ENCODE peak calls at places on chromosome 19, in seven cellular contexts. M is GM12878, R is SK-N-SH, E is K562, J is HCT116, V is HepG2, K is H1. P is an unnamed sample.

GRCh38 chr19:35030257-35031071 is at the start of gene SCN1B:
- DNase-seq in M (no peak), R (peak), E (peak), J (peak), V (peak), K (peak), P (peak)

GRCh38 chr19:4640247-4641000 is 1.1 kb downstream of the TNFAIP8L1 start:
- DNase-seq in M (no peak), R (no peak), E (no peak), J (no peak), V (peak), K (no peak), P (no peak)

GRCh38 chr19:56720281-56720680 is 48.7 kb upstream of the ZNF835 start:
- DNase-seq in M (no peak), R (peak), E (no peak), J (no peak), V (peak), K (no peak), P (no peak)

GRCh38 chr19:4916292-4917082 is 7.2 kb downstream of the UHRF1 start:
- DNase-seq in M (no peak), R (no peak), E (no peak), J (no peak), V (no peak), K (no peak), P (no peak)

GRCh38 chr19:50607874-50608785 is 31.6 kb downstream of the SYT3 start:
- DNase-seq in M (peak), R (peak), E (peak), J (peak), V (peak), K (peak), P (no peak)

GRCh38 chr19:20964798-20965197 is 41.7 kb downstream of the ZNF85 start:
- DNase-seq in M (no peak), R (no peak), E (no peak), J (no peak), V (peak), K (peak), P (no peak)

GRCh38 chr19:3821857-3822364 is 35.7 kb upstream of the MATK start:
- DNase-seq in M (no peak), R (peak), E (peak), J (peak), V (peak), K (peak), P (peak)

GRCh38 chr19:58261600-58261967 is 17.2 kb upstream of the ZNF8 start:
- DNase-seq in M (no peak), R (no peak), E (no peak), J (no peak), V (no peak), K (no peak), P (no peak)

GRCh38 chr19:58474291-58474996 is 1.7 kb upstream of the ZNF446 start:
- DNase-seq in M (no peak), R (peak), E (no peak), J (no peak), V (no peak), K (no peak), P (no peak)

GRCh38 chr19:47628058-47628771 is 19.3 kb downstream of the BICRA start:
- DNase-seq in M (no peak), R (no peak), E (no peak), J (no peak), V (no peak), K (no peak), P (no peak)

GRCh38 chr19:17869114-17869608 is 2.6 kb upstream of the SLC5A5 start:
- DNase-seq in M (no peak), R (peak), E (no peak), J (no peak), V (no peak), K (peak), P (no peak)

GRCh38 chr19:31389874-31390273 is 40.6 kb upstream of the TSHZ3 start:
- DNase-seq in M (no peak), R (no peak), E (no peak), J (no peak), V (no peak), K (no peak), P (no peak)

GRCh38 chr19:4908311-4908710 is 990 bp upstream of the UHRF1 start:
- DNase-seq in M (no peak), R (no peak), E (no peak), J (no peak), V (peak), K (no peak), P (no peak)

GRCh38 chr19:51246153-51246552 is 4.7 kb upstream of the SIGLECL1 start:
- DNase-seq in M (no peak), R (no peak), E (peak), J (no peak), V (peak), K (no peak), P (no peak)

GRCh38 chr19:18768997-18769891 is 21.9 kb downstream of the COMP start:
- DNase-seq in M (no peak), R (no peak), E (no peak), J (no peak), V (no peak), K (no peak), P (peak)

DNA sequence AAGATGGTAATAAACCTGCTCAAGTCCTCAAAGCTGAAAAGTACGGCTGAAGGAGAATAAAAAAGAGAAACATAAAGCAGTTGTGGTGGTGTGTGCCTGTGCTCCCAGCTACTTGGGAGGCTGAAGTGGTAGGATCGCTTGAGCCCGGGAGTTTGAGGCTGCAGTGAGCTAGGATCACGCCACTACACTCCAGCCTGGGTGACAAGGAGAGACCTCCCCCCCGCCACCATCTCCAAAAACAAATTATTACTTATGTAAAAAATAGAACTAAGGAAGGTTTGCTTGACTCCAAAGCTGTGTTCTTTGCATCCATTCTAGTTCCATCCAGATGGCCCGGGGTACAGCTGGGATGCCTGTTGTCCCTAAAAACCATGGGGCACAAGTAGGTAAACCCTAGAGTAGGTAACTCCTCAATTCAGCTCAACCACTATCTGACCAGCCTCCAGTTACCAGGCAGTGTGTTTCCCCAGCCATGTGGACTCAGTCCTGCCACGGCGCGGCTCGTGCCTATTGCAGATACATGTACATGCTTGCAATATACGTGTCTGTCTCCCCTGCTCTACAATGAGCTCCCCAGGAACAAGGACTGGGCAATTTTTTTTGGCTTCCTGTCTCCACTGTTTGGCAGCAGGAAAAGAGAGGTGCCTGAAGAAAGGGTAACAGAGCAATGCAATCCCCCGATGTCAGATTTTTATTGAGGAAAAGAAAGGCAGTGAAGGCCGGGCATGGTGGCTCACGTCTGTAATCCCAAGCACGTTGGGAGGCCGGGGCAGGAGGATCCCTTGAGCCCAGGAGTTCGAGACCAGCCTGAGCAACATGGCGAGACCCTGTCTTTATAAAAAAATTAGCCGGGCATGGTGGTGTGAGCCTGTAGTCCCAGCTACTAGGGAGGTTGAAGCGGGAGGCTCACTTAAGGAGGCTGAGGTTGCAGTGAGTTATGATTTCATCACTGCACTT is 101.3 kb downstream of the GNG7 start:
- DNase-seq in M (no peak), R (no peak), E (no peak), J (no peak), V (no peak), K (no peak), P (no peak)
- TF ChIP-seq JUND in M (no peak), R (no peak), E (no peak), J (no peak), V (no peak), K (no peak), P (no peak)

GRCh38 chr19:38317104-38317612 is 1.4 kb upstream of the YIF1B start:
- DNase-seq in M (no peak), R (no peak), E (peak), J (no peak), V (no peak), K (no peak), P (no peak)

GRCh38 chr19:38319421-38320258 is at the start of gene KCNK6:
- DNase-seq in M (no peak), R (peak), E (no peak), J (no peak), V (no peak), K (peak), P (peak)

GRCh38 chr19:38315657-38316476 is at the start of gene YIF1B:
- DNase-seq in M (peak), R (peak), E (peak), J (peak), V (peak), K (peak), P (peak)

GRCh38 chr19:38318595-38319142 is 976 bp upstream of the KCNK6 start:
- DNase-seq in M (no peak), R (no peak), E (no peak), J (no peak), V (no peak), K (no peak), P (no peak)

DNA sequence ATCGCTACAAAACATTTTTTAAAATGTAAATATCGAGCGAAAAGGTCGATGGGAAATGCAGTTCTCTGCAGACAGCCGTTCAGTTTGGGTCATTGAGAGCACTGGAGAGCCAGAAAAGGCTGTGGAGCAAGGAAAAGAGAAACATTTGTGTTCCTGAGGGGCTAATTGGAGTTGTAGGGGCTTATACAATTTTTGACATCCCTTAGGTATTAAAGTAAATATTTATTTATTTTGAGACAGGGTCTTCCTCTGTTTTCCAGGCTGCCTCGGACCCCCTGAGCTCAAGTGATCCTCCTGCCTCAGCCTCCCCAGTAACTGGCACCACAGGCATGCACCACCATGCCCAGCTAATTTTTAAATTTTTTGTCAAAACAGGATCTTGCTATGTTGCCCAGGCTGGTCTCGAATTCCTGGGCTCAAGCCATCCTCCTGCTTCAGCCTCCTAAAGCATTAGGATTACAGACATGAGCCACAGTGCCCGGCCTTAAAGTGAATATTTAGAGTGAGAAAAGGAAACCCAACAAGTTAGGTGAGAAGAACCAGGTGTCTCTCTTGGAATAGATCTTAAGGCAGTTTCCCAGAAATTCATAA is 825 bp upstream of the YIF1B start:
- DNase-seq in M (no peak), R (no peak), E (no peak), J (no peak), V (no peak), K (no peak), P (no peak)
- TF ChIP-seq JUND in M (no peak), R (no peak), E (no peak), J (no peak), V (no peak), K (no peak), P (no peak)

GRCh38 chr19:54107876-54108490 is 5.3 kb downstream of the NDUFA3 start:
- DNase-seq in M (no peak), R (no peak), E (no peak), J (no peak), V (no peak), K (no peak), P (no peak)
- TF ChIP-seq JUND in M (no peak), R (no peak), E (no peak), J (no peak), V (no peak), K (no peak), P (no peak)

DNA sequence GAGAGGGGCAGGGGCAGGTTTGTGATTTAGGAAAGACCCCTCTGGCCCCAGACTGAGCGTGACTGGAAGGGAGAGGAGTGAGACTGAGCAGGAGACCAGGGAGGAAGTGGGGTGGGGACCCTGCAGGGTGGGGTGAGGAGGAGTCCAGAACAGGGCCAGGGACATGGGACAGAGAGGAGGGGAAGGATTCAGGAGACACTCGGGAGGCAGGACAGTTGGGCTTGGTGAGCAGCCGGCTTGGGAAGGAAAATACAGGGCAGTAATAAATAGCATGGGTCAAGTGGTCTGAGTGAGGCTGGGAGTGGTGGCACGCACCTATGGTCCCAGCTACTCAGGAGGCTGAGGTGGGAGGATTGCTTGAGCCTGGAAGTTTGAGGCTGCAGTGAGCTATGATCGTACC is 9.4 kb downstream of the FOSB start:
- DNase-seq in M (no peak), R (no peak), E (no peak), J (no peak), V (no peak), K (no peak), P (no peak)
- TF ChIP-seq JUND in M (no peak), R (no peak), E (no peak), J (no peak), V (no peak), K (no peak), P (no peak)

DNA sequence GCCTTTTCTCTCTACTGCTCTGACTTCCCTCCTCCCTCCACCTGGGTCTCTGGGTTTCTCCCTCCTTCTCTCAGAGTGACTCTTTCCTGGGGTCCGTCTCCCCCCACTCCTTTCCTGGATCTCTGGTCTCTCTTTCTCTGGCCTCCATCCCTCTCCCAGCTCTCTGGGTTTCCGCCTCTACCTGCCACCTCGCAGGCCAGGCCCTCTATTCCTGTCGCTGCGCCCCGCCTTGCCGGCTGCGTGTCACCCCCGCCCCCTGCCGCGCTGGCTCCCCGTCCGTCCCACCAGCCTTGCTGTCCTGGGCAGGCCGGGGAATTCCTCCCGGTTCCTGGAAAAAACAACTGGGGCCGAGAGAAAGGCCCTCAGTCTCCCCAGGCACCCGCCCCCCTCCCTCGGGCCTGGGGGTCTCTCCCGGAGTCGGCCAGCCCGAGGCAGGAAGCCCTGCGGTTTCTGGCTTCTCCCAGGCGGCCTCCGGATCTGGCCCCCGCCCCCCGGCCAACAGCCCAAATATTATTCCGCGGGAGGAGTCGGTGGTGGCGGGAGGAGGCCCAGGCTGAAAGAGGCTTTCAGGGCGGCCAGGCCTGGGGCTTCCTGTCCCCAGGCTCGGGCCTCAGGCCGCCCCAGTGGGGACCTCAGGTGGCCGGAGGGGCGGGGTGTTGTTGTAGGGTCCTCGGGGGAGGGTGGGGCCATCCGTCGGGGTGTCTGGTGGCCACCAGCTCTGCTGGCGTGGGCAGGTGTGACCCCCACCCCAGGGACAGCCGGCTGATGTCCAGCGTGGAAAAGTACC is 9.3 kb downstream of the IRF2BP1 start:
- DNase-seq in M (no peak), R (peak), E (peak), J (no peak), V (peak), K (peak), P (no peak)
- TF ChIP-seq JUND in M (no peak), R (no peak), E (no peak), J (no peak), V (no peak), K (no peak), P (no peak)

GRCh38 chr19:48872884-48873475 is 759 bp downstream of the PPP1R15A start:
- DNase-seq in M (peak), R (peak), E (peak), J (peak), V (peak), K (peak), P (peak)
- TF ChIP-seq JUND in M (peak), R (peak), E (peak), J (peak), V (peak), K (peak), P (no peak)

GRCh38 chr19:8655340-8655709 is 24.9 kb downstream of the NFILZ start:
- DNase-seq in M (no peak), R (peak), E (peak), J (no peak), V (no peak), K (no peak), P (no peak)

GRCh38 chr19:8659905-8660304 is 29.5 kb downstream of the NFILZ start:
- DNase-seq in M (no peak), R (no peak), E (no peak), J (no peak), V (no peak), K (no peak), P (no peak)

GRCh38 chr19:8657869-8658268 is 27.4 kb downstream of the NFILZ start:
- DNase-seq in M (no peak), R (no peak), E (no peak), J (no peak), V (no peak), K (no peak), P (no peak)

DNA sequence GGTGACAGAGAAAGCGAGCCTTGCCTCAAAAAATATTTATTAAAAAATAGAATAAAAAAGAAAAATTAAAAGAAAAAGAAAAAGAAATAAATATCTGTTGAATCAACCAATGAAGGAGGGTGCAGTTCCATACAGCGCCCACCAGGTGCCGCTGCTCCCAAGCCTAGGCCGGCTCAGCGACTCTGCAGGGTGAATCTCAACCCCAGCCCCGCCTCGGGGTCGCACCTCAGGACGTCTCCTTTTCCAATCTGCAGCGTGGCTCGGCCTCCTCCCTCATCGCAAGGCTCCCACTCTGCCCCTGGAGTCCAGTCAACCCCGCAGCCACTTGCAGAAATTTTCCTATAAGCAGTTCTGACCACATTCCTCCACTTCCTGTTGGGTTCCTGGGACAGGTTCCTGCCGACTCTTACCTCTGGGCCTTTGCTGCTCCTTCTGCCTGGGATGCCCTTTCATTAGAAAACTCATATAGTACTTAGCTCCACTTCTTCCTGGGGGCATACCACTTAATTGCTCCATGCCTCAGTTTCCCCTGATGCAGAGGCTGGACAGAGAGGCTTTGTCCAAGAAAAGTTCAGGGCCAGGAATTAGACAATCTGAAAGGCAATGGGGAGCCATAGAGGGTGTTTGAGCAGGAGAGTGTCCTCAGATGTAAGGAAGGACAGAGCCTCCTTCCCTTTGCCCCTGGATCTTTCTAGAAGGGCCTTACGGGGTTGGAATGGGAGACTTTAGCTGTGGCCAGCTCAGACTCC is 24.3 kb downstream of the NFILZ start:
- DNase-seq in M (no peak), R (peak), E (peak), J (peak), V (no peak), K (peak), P (peak)
- TF ChIP-seq JUND in M (no peak), R (no peak), E (no peak), J (no peak), V (no peak), K (peak), P (no peak)

DNA sequence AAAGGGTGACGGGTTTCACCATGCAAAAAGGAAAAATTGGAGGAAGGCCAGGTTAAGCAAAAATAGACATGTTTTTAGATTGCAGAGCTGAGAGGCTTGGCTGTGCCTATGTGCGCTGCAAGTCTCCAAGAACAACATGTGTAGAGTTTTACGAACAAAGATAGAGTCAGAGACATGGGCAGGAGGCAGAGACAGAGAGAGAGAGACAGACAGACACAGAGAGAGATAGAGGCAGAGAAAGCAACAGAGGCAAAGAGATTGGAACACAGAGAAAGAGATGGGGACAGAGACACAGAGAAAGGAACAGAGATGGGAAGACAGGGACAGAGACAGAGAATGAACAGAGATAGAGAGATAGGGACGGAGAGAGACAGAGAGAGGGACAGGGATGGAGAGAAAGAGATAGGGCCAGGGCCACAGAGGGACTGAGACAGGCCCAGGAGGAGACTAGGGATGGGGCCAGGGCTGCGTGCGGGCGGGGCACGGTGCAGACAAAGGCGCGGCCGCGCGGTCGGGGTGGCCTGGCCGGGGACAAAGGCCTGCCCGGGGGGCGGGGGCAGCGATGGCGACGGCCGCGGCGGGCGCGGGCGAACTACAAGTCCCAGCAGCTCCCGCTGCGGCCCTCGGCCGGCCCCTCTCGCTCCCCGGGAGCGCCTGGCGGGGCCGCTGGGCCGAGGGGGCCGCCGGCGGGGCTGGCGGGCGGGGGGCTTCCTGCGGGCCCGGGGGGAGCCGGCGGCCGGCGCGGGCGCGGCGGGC is at the start of gene ZNF358:
- DNase-seq in M (no peak), R (peak), E (peak), J (no peak), V (peak), K (peak), P (peak)
- TF ChIP-seq JUND in M (no peak), R (no peak), E (no peak), J (no peak), V (no peak), K (no peak), P (no peak)

GRCh38 chr19:10112895-10113591 is 1.6 kb downstream of the P2RY11 start:
- DNase-seq in M (no peak), R (peak), E (peak), J (no peak), V (peak), K (peak), P (no peak)
- TF ChIP-seq JUND in M (no peak), R (peak), E (no peak), J (no peak), V (no peak), K (no peak), P (no peak)